ENCODE peak calls at places on chromosomes 4 and X, in five cellular contexts. M is pons; J is midbrain; S is AG08396; C is activated CD8-positive, alpha-beta T cell treated with anti-CD3 and anti-CD28 coated beads for 36 hours. D is an unnamed sample.

GRCh38 chr4:164949448-164950118 is 27.9 kb downstream of the TRIM61 start:
- DNase-seq in S (no peak), C (no peak), M (peak; percentile 48), J (peak; percentile 14), D (no peak)

GRCh38 chrX:154022108-154022507 is 2.4 kb upstream of the IRAK1 start:
- DNase-seq in J (no peak), C (no peak), S (no peak), M (no peak), D (no peak)

GRCh38 chr4:125722009-125722408 is 407.3 kb downstream of the FAT4 start:
- DNase-seq in C (no peak), J (no peak), M (no peak), S (no peak), D (no peak)

GRCh38 chrX:34884693-34885277 is 57.8 kb upstream of the FAM47B start:
- DNase-seq in S (peak; percentile 66), M (no peak), J (no peak), C (no peak), D (no peak)

GRCh38 chr4:6071191-6071958 is 53.1 kb upstream of the C4orf50 start:
- DNase-seq in S (no peak), M (no peak), J (no peak), C (no peak), D (no peak)

GRCh38 chr4:172900880-172901279 is 267.7 kb upstream of the GALNT7 start:
- DNase-seq in M (no peak), C (no peak), J (no peak), S (no peak), D (no peak)

GRCh38 chr4:3122081-3122563 is 47.6 kb downstream of the HTT start:
- DNase-seq in J (no peak), M (no peak), S (no peak), C (no peak), D (no peak)

GRCh38 chrX:5031792-5032191 is 1196.9 kb downstream of the NLGN4X start:
- DNase-seq in J (no peak), S (no peak), M (no peak), C (no peak), D (no peak)

GRCh38 chr4:47913858-47914218 is 545 bp downstream of the NFXL1 start:
- DNase-seq in J (no peak), C (peak; percentile 55), M (no peak), S (peak; percentile 17), D (no peak)

GRCh38 chr4:156560701-156561100 is 410.9 kb downstream of the PDGFC start:
- DNase-seq in M (no peak), S (no peak), C (no peak), J (no peak), D (no peak)

GRCh38 chr4:146165840-146166239 is 9.7 kb upstream of the LSM6 start:
- DNase-seq in S (no peak), M (no peak), J (no peak), C (no peak), D (no peak)

GRCh38 chr4:15451866-15452765 is 17.6 kb upstream of the CC2D2A start:
- DNase-seq in M (no peak), C (no peak), S (peak; percentile 73), J (no peak), D (no peak)

GRCh38 chrX:44975666-44976263 is 102.8 kb downstream of the KDM6A start:
- DNase-seq in C (no peak), J (no peak), S (no peak), M (no peak), D (no peak)

GRCh38 chr4:158295053-158295452 is 84.8 kb downstream of the TMEM144 start:
- DNase-seq in C (no peak), J (no peak), M (no peak), S (no peak), D (no peak)

D was measured in T-cell.